ENCODE peak calls at places on chromosomes 4 and X, in nine cellular contexts. U is SK-N-SH, K is A549, H is stomach, Z is tibial nerve, B is GM12878, T is HepG2, L is K562, I is upper lobe of left lung. V is an unnamed sample. For H3K4me1, the result is how much of the 10 kb centered on the place peaks cover.

GRCh38 chr4:154495867-154496266 is 4.3 kb upstream of the DCHS2 start:
- DNase-seq in U (no peak), K (no peak), H (no peak), Z (no peak), B (no peak), T (no peak), L (no peak), I (no peak), V (no peak)

GRCh38 chr4:151408630-151409469 is at the start of gene FHIP1A:
- DNase-seq in U (peak), K (peak), H (peak), Z (peak), B (no peak), T (peak), L (peak), I (peak), V (peak)

GRCh38 chr4:179678093-179678804 is 2236.0 kb upstream of the AGA start:
- DNase-seq in U (no peak), K (no peak), H (no peak), Z (no peak), B (no peak), T (no peak), L (no peak), I (no peak), V (no peak)

GRCh38 chrX:50003927-50004326 is 81.5 kb downstream of the CLCN5 start:
- DNase-seq in U (no peak), K (no peak), H (no peak), Z (no peak), B (no peak), T (no peak), L (no peak), I (no peak), V (no peak)

GRCh38 chrX:69216911-69217310 is 51.7 kb upstream of the PJA1 start:
- DNase-seq in U (no peak), K (no peak), H (no peak), Z (no peak), B (no peak), T (no peak), L (no peak), I (no peak), V (peak)

GRCh38 chr4:121656269-121656641 is 40.5 kb downstream of the ANXA5 start:
- DNase-seq in U (peak), K (peak), H (peak), Z (peak), B (peak), T (peak), L (peak), I (peak), V (no peak)

GRCh38 chrX:19964017-19964710 is 26.7 kb downstream of the BCLAF3 start:
- DNase-seq in U (no peak), K (no peak), H (no peak), Z (no peak), B (no peak), T (no peak), L (no peak), I (no peak), V (no peak)

GRCh38 chr4:104756837-104757236 is 262.1 kb upstream of the CXXC4 start:
- DNase-seq in U (no peak), K (no peak), H (no peak), Z (no peak), B (no peak), T (no peak), L (no peak), I (no peak), V (no peak)

GRCh38 chrX:110678591-110678990 is 117.0 kb downstream of the CHRDL1 start:
- DNase-seq in U (no peak), K (no peak), H (no peak), Z (no peak), B (no peak), T (no peak), L (no peak), I (no peak), V (no peak)

GRCh38 chrX:67544871-67545771 is 1.3 kb downstream of the AR start:
- DNase-seq in U (peak), K (peak), H (no peak), Z (no peak), B (no peak), T (no peak), L (no peak), I (no peak), V (peak)

GRCh38 chr4:176548571-176548970 is 228.8 kb downstream of the SPCS3 start:
- DNase-seq in U (no peak), K (peak), H (no peak), Z (no peak), B (no peak), T (no peak), L (no peak), I (no peak), V (no peak)

GRCh38 chr4:22473268-22473667 is 42.6 kb downstream of the ADGRA3 start:
- DNase-seq in U (no peak), K (no peak), H (no peak), Z (no peak), B (no peak), T (no peak), L (no peak), I (no peak), V (no peak)

GRCh38 chrX:28876415-28876814 is 289.2 kb downstream of the IL1RAPL1 start:
- DNase-seq in U (no peak), K (no peak), H (no peak), Z (no peak), B (no peak), T (no peak), L (no peak), I (no peak), V (no peak)

GRCh38 chr4:80215449-80216052 is 18.2 kb downstream of the PRDM8 start:
- DNase-seq in U (no peak), K (no peak), H (no peak), Z (no peak), B (no peak), T (peak), L (peak), I (no peak), V (no peak)

GRCh38 chrX:109578916-109579315 is 42.3 kb downstream of the NXT2 start:
- DNase-seq in U (no peak), K (no peak), H (no peak), Z (no peak), B (no peak), T (no peak), L (no peak), I (no peak), V (no peak)

GRCh38 chrX:124349054-124349453 is 2.7 kb downstream of the SH2D1A start:
- DNase-seq in U (no peak), K (no peak), H (no peak), Z (no peak), B (no peak), T (no peak), L (peak), I (no peak), V (no peak)

DNA sequence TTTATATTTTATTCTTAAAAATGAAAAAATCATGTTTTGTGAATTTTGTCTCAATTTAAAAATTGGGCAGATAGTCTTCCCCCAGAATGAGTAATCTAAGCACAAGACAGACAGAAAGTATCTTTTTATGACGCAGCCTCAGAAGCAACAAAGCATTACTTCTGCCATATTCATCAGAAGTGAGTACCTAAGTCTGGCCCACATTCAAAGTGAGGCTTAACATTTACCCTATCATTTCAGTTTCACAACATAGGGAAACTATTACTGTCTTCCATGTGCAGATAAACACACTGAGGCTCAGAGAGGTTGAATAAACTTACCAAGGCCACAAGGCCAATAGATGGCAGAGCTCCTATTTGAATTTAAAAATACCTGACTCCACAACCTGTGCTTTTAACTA is 4.4 kb upstream of the PRDX4 start:
- DNase-seq in U (no peak), K (no peak), H (no peak), Z (no peak), B (peak), T (no peak), L (no peak), I (no peak), V (no peak)
- TF ChIP-seq EP300 in U (no peak), K (no peak), H (no peak), Z (no peak), B (no peak), T (no peak), L (no peak), I (no peak), V (no peak)

GRCh38 chr4:8540586-8540985 is 39.6 kb upstream of the GPR78 start:
- DNase-seq in U (no peak), K (no peak), H (no peak), Z (no peak), B (no peak), T (no peak), L (no peak), I (no peak), V (peak)

GRCh38 chr4:8540991-8541390 is 39.2 kb upstream of the GPR78 start:
- DNase-seq in U (no peak), K (no peak), H (no peak), Z (no peak), B (no peak), T (no peak), L (no peak), I (no peak), V (peak)

GRCh38 chr4:8539661-8540060 is 40.5 kb upstream of the GPR78 start:
- DNase-seq in U (no peak), K (no peak), H (no peak), Z (no peak), B (no peak), T (no peak), L (no peak), I (no peak), V (peak)

GRCh38 chr4:8538703-8539567 is 41.3 kb upstream of the GPR78 start:
- DNase-seq in U (no peak), K (peak), H (peak), Z (no peak), B (no peak), T (peak), L (no peak), I (peak), V (no peak)

DNA sequence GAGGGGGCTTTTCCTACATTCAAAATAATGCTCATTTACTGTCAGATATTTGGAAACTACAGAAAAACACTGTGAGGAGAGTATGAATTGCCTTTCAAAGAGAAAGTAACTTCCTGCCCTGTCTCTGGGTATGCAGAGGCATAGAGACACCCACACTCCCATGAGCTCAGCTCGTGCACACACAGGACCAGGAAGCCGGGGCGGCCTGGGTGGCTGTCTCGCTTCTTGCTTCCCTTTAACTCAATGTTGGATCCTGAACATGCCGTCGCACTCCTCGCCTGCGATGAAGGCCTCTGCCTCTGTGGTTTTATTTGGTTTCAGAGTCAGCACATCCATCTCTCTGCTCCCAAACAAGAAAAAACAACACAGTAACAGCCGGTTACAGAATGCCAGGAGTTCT is 40.1 kb upstream of the GPR78 start:
- DNase-seq in U (no peak), K (no peak), H (no peak), Z (no peak), B (peak), T (no peak), L (no peak), I (no peak), V (peak)
- H3K4me1 ChIP-seq in U (under half), K (under half), H (under half), Z (under half), B (under half), T (under half), L (under half), I (under half), V (under half)

GRCh38 chrX:101291204-101291603 is at the start of gene TAF7L:
- DNase-seq in U (peak), K (no peak), H (no peak), Z (no peak), B (no peak), T (no peak), L (no peak), I (no peak), V (no peak)

GRCh38 chrX:101287402-101287801 is 3.7 kb downstream of the TAF7L start:
- DNase-seq in U (peak), K (peak), H (no peak), Z (peak), B (peak), T (peak), L (peak), I (no peak), V (no peak)
- TF ChIP-seq EP300 in U (no peak), K (no peak), H (no peak), Z (no peak), B (no peak), T (no peak), L (no peak), I (no peak), V (no peak)

DNA sequence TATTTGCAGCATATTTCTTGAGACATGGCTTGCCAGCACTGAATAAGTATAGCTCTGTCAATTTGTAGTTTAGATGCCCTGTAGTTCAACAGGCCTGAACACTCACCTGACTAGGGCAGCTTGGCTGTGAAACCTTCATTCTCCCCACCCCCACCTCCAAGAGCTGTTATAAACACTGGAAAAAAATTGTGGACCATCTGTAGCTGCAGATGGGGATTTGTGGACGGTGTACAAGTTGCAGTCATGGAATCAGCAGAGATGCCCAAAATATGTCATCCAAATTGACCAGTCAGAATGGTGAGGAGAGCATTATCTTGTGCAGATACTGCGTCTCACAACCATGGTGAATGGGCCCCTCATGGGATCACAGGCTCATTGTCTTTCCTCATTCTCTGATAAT is 76.2 kb upstream of the PAQR3 start:
- DNase-seq in U (no peak), K (no peak), H (no peak), Z (no peak), B (no peak), T (no peak), L (no peak), I (no peak), V (no peak)
- H3K4me1 ChIP-seq in U (under half), K (under half), H (under half), Z (under half), B (under half), T (under half), L (under half), I (under half), V (under half)

DNA sequence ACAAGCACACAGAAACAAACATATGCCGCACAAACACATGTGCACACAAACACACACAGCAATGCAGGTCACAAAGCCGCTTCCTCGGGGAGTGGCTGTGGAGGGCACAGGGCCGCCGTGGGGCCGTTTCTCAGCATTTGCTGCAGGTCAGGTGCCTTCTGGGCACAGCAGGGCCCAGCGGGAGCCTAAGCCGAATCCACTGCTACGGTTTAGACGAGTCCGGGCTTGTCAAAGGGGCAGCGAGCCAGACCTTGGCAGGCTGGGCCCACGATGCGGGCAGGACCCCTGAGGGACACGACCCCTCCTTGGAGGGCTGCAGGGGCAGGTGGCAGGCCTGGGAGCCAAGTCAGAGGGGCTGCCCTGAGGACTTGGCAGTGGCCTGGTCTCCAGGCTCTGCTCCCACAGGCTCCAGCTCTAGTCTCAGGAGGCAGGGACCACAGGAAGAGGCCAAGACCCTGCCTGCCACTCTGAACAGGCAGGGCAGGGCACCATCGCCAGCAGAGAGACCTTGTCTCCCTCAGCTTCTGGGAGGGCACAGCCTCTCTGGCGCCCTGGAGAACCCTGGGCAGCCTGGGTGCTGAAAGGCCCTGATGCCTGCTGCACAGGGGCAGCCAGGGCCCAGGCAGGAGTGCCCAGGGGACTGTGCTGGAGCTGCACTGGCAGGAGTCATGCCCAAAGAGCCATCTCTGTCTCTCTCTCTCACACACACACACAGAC is 5.5 kb upstream of the ATP2B3 start:
- DNase-seq in U (no peak), K (no peak), H (no peak), Z (no peak), B (no peak), T (no peak), L (no peak), I (no peak), V (no peak)
- TF ChIP-seq EP300 in U (no peak), K (no peak), H (no peak), Z (no peak), B (no peak), T (no peak), L (no peak), I (no peak), V (no peak)

DNA sequence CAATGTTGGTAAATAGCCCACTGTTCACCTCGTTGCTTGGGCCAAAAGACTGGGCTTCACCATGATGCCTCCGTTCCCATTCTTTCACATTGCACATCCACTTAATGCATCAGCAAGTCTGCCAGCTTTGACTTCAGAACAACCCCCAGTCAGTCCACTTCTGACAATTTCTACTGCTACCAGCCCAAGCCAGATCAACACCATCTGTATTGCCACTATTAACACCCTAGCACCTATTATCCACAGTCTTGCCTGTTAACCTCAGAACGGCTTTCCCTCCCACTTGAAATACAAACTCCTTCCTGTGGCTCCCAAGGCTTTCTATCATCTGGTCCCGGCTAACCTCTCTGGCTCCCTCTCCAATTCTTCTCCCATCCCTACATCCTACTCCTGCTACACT is 95.7 kb downstream of the SH3RF1 start:
- DNase-seq in U (no peak), K (no peak), H (no peak), Z (no peak), B (no peak), T (no peak), L (no peak), I (no peak), V (no peak)
- H3K4me1 ChIP-seq in U (under half), K (under half), H (under half), Z (under half), B (under half), T (under half), L (under half), I (under half), V (under half)